ENCODE peak calls at places on chromosomes 5 and 9, in nine cellular contexts. One of them, this sample, is unnamed.
A peak's percentile ranks its signal among the peaks of the same experiment; 100 is the strongest.

GRCh38 chr9:108776920-108777650 is 78.7 kb downstream of the ACTL7B start:
- DNase-seq in mesothelial cell of epicardium: no peak
- DNase-seq in osteocyte: no peak
- DNase-seq in activated B cell treated with CpG ODN at 0.5 μM for 24 hours: no peak
- DNase-seq in NCI-H510A treated with DMSO at 0.1 percent for 48 hours: peak; percentile 20
- DNase-seq in activated naive CD4-positive, alpha-beta T cell: no peak
- DNase-seq in posterior cingulate gyrus: no peak
- DNase-seq in kidney epithelial cell: peak; percentile 56
- DNase-seq in NCI-H1105: peak; percentile 15
- DNase-seq in this sample: no peak

GRCh38 chr5:77390795-77391194 is 101.3 kb downstream of the WDR41 start:
- DNase-seq in mesothelial cell of epicardium: no peak
- DNase-seq in NCI-H510A treated with DMSO at 0.1 percent for 48 hours: no peak
- DNase-seq in osteocyte: no peak
- DNase-seq in posterior cingulate gyrus: no peak
- DNase-seq in activated B cell treated with CpG ODN at 0.5 μM for 24 hours: no peak
- DNase-seq in NCI-H1105: no peak
- DNase-seq in activated naive CD4-positive, alpha-beta T cell: no peak
- DNase-seq in kidney epithelial cell: no peak
- DNase-seq in this sample: no peak

GRCh38 chr5:180201051-180201987 is 7.7 kb downstream of the RASGEF1C start:
- DNase-seq in activated B cell treated with CpG ODN at 0.5 μM for 24 hours: no peak
- DNase-seq in NCI-H510A treated with DMSO at 0.1 percent for 48 hours: no peak
- DNase-seq in mesothelial cell of epicardium: no peak
- DNase-seq in kidney epithelial cell: no peak
- DNase-seq in activated naive CD4-positive, alpha-beta T cell: no peak
- DNase-seq in osteocyte: peak; percentile 70
- DNase-seq in posterior cingulate gyrus: no peak
- DNase-seq in NCI-H1105: no peak
- DNase-seq in this sample: no peak

GRCh38 chr5:91787718-91788117 is 404.6 kb upstream of the ARRDC3 start:
- DNase-seq in kidney epithelial cell: peak; percentile 1
- DNase-seq in posterior cingulate gyrus: no peak
- DNase-seq in mesothelial cell of epicardium: no peak
- DNase-seq in NCI-H510A treated with DMSO at 0.1 percent for 48 hours: no peak
- DNase-seq in activated naive CD4-positive, alpha-beta T cell: no peak
- DNase-seq in osteocyte: no peak
- DNase-seq in NCI-H1105: no peak
- DNase-seq in activated B cell treated with CpG ODN at 0.5 μM for 24 hours: no peak
- DNase-seq in this sample: no peak

GRCh38 chr9:89408628-89409101 is 89.2 kb downstream of the SEMA4D start:
- DNase-seq in posterior cingulate gyrus: no peak
- DNase-seq in activated B cell treated with CpG ODN at 0.5 μM for 24 hours: no peak
- DNase-seq in osteocyte: no peak
- DNase-seq in NCI-H1105: no peak
- DNase-seq in NCI-H510A treated with DMSO at 0.1 percent for 48 hours: no peak
- DNase-seq in activated naive CD4-positive, alpha-beta T cell: no peak
- DNase-seq in kidney epithelial cell: no peak
- DNase-seq in mesothelial cell of epicardium: no peak
- DNase-seq in this sample: no peak

GRCh38 chr9:1869843-1870242 is 145.3 kb upstream of the SMARCA2 start:
- DNase-seq in activated naive CD4-positive, alpha-beta T cell: no peak
- DNase-seq in osteocyte: no peak
- DNase-seq in NCI-H510A treated with DMSO at 0.1 percent for 48 hours: no peak
- DNase-seq in activated B cell treated with CpG ODN at 0.5 μM for 24 hours: no peak
- DNase-seq in NCI-H1105: peak; percentile 7
- DNase-seq in posterior cingulate gyrus: no peak
- DNase-seq in mesothelial cell of epicardium: no peak
- DNase-seq in kidney epithelial cell: no peak
- DNase-seq in this sample: no peak

GRCh38 chr9:90641868-90642558 is 611 bp downstream of the DIRAS2 start:
- DNase-seq in posterior cingulate gyrus: no peak
- DNase-seq in activated B cell treated with CpG ODN at 0.5 μM for 24 hours: no peak
- DNase-seq in NCI-H1105: no peak
- DNase-seq in kidney epithelial cell: no peak
- DNase-seq in activated naive CD4-positive, alpha-beta T cell: no peak
- DNase-seq in osteocyte: no peak
- DNase-seq in NCI-H510A treated with DMSO at 0.1 percent for 48 hours: peak; percentile 26
- DNase-seq in mesothelial cell of epicardium: no peak
- DNase-seq in this sample: no peak

GRCh38 chr9:108668191-108668940 is 187.4 kb downstream of the ACTL7B start:
- DNase-seq in mesothelial cell of epicardium: no peak
- DNase-seq in kidney epithelial cell: no peak
- DNase-seq in posterior cingulate gyrus: no peak
- DNase-seq in osteocyte: no peak
- DNase-seq in activated naive CD4-positive, alpha-beta T cell: no peak
- DNase-seq in activated B cell treated with CpG ODN at 0.5 μM for 24 hours: no peak
- DNase-seq in NCI-H510A treated with DMSO at 0.1 percent for 48 hours: no peak
- DNase-seq in NCI-H1105: no peak
- DNase-seq in this sample: no peak

GRCh38 chr9:95250462-95251058 is 66.9 kb downstream of the FANCC start:
- DNase-seq in osteocyte: no peak
- DNase-seq in activated naive CD4-positive, alpha-beta T cell: no peak
- DNase-seq in kidney epithelial cell: no peak
- DNase-seq in activated B cell treated with CpG ODN at 0.5 μM for 24 hours: no peak
- DNase-seq in NCI-H1105: peak; percentile 22
- DNase-seq in mesothelial cell of epicardium: no peak
- DNase-seq in NCI-H510A treated with DMSO at 0.1 percent for 48 hours: no peak
- DNase-seq in posterior cingulate gyrus: no peak
- DNase-seq in this sample: no peak

GRCh38 chr5:957730-958485 is 50.7 kb upstream of the NKD2 start:
- DNase-seq in posterior cingulate gyrus: no peak
- DNase-seq in osteocyte: peak; percentile 78
- DNase-seq in activated B cell treated with CpG ODN at 0.5 μM for 24 hours: no peak
- DNase-seq in NCI-H510A treated with DMSO at 0.1 percent for 48 hours: no peak
- DNase-seq in kidney epithelial cell: no peak
- DNase-seq in activated naive CD4-positive, alpha-beta T cell: no peak
- DNase-seq in mesothelial cell of epicardium: peak; percentile 34
- DNase-seq in NCI-H1105: no peak
- DNase-seq in this sample: no peak